ENCODE peak calls at places on chromosome 3, in ten cellular contexts. D is cardiac muscle cell, U is tibial nerve, J is adrenal gland, X is body of pancreas, K is Panc1, T is mucosa of descending colon, C is pancreas, B is MM.1S, F is PC-9. P is an unnamed sample.

GRCh38 chr3:180250172-180250571 is 213.4 kb upstream of the PEX5L start:
- DNase-seq in J (no peak), B (no peak), K (peak), F (no peak), U (no peak), C (no peak), T (no peak), D (no peak), X (no peak), P (no peak)

GRCh38 chr3:2061360-2061759 is 37.3 kb upstream of the CNTN4 start:
- DNase-seq in T (no peak), J (no peak), C (no peak), F (no peak), K (no peak), X (no peak), U (no peak), D (no peak), B (no peak), P (no peak)

GRCh38 chr3:31196881-31197364 is 302.5 kb upstream of the GADL1 start:
- DNase-seq in J (peak), K (no peak), X (peak), U (peak), T (no peak), B (no peak), F (no peak), D (peak), C (no peak), P (no peak)

GRCh38 chr3:64454179-64454578 is 228.9 kb upstream of the PRICKLE2 start:
- DNase-seq in K (no peak), D (no peak), T (no peak), B (no peak), U (no peak), X (no peak), C (no peak), F (no peak), J (no peak), P (no peak)

GRCh38 chr3:48503406-48504050 is 446 bp downstream of the SHISA5 start:
- DNase-seq in T (peak), D (peak), F (peak), X (peak), B (no peak), U (peak), J (peak), K (no peak), C (peak), P (no peak)

GRCh38 chr3:133478624-133479023 is 78.8 kb downstream of the BFSP2 start:
- DNase-seq in F (no peak), T (no peak), K (no peak), C (no peak), D (no peak), U (no peak), X (no peak), J (no peak), B (no peak), P (no peak)

GRCh38 chr3:52518723-52519444 is 14.8 kb downstream of the NT5DC2 start:
- DNase-seq in F (no peak), T (peak), B (no peak), D (no peak), X (no peak), C (no peak), K (no peak), U (no peak), J (no peak), P (no peak)

GRCh38 chr3:115698851-115699535 is 75.7 kb downstream of the GAP43 start:
- DNase-seq in T (no peak), K (no peak), F (no peak), J (no peak), B (no peak), U (no peak), C (no peak), D (no peak), X (no peak), P (no peak)

GRCh38 chr3:12972791-12973702 is 100.2 kb downstream of the IQSEC1 start:
- DNase-seq in C (no peak), U (no peak), B (no peak), F (no peak), X (no peak), K (no peak), J (no peak), T (no peak), D (no peak), P (no peak)

GRCh38 chr3:9193211-9193610 is 56.2 kb downstream of the SRGAP3 start:
- DNase-seq in C (no peak), T (no peak), X (no peak), U (no peak), D (no peak), J (no peak), K (no peak), B (no peak), F (no peak), P (no peak)

GRCh38 chr3:195104340-195104739 is 166.6 kb downstream of the XXYLT1 start:
- DNase-seq in X (peak), U (no peak), F (no peak), J (no peak), C (no peak), T (peak), B (no peak), D (no peak), K (no peak), P (no peak)

GRCh38 chr3:56837196-56837955 is 35.6 kb upstream of the ARHGEF3 start:
- DNase-seq in T (no peak), J (no peak), U (no peak), C (no peak), K (no peak), B (no peak), F (no peak), D (no peak), X (no peak), P (no peak)

GRCh38 chr3:195208183-195208582 is 62.8 kb downstream of the XXYLT1 start:
- DNase-seq in C (peak), K (no peak), X (no peak), B (peak), F (no peak), U (no peak), J (no peak), T (no peak), D (no peak), P (peak)

GRCh38 chr3:189122526-189123205 is 49.1 kb upstream of the TPRG1 start:
- DNase-seq in U (no peak), D (no peak), X (no peak), F (no peak), C (no peak), T (no peak), B (peak), J (no peak), K (no peak), P (no peak)

GRCh38 chr3:38165722-38166387 is 518 bp downstream of the OXSR1 start:
- DNase-seq in T (peak), D (no peak), C (peak), B (no peak), X (peak), F (no peak), J (peak), U (peak), K (no peak), P (peak)

GRCh38 chr3:35505181-35505580 is 134.1 kb upstream of the ARPP21 start:
- DNase-seq in T (no peak), C (no peak), B (no peak), K (no peak), U (no peak), X (no peak), J (no peak), F (no peak), D (peak), P (no peak)

GRCh38 chr3:185208836-185209235 is 45.0 kb downstream of the EHHADH start:
- DNase-seq in J (no peak), U (no peak), C (no peak), T (no peak), B (no peak), F (no peak), K (no peak), X (no peak), D (no peak), P (no peak)

GRCh38 chr3:9818666-9819335 is 8.7 kb downstream of the TTLL3 start:
- DNase-seq in U (no peak), B (no peak), C (no peak), X (no peak), T (no peak), F (no peak), J (no peak), D (no peak), K (no peak), P (no peak)

GRCh38 chr3:27535809-27536392 is 51.7 kb upstream of the SLC4A7 start:
- DNase-seq in U (no peak), B (no peak), D (no peak), K (peak), T (no peak), F (peak), X (no peak), J (no peak), C (no peak), P (no peak)

GRCh38 chr3:148882288-148882687 is 17.2 kb downstream of the CPA3 start:
- DNase-seq in D (no peak), C (peak), T (no peak), K (no peak), X (peak), F (no peak), J (no peak), U (no peak), B (no peak), P (no peak)

GRCh38 chr3:148707596-148708386 is 10.1 kb downstream of the AGTR1 start:
- DNase-seq in T (no peak), C (no peak), X (no peak), F (no peak), D (no peak), U (no peak), J (no peak), B (no peak), K (no peak), P (no peak)

GRCh38 chr3:11558002-11558401 is 85.7 kb downstream of the VGLL4 start:
- DNase-seq in D (no peak), B (no peak), K (no peak), C (no peak), T (peak), X (peak), U (no peak), F (no peak), J (peak), P (no peak)

GRCh38 chr3:41846850-41847249 is 115.1 kb downstream of the ULK4 start:
- DNase-seq in U (no peak), D (no peak), J (no peak), B (peak), C (no peak), T (no peak), X (no peak), F (no peak), K (no peak), P (peak)

GRCh38 chr3:104873331-104873730 is 493.4 kb upstream of the ALCAM start:
- DNase-seq in B (no peak), J (no peak), K (no peak), X (no peak), T (no peak), U (no peak), C (no peak), F (no peak), D (no peak), P (no peak)

GRCh38 chr3:77815467-77815866 is 775.6 kb downstream of the ROBO2 start:
- DNase-seq in D (peak), J (no peak), X (no peak), F (no peak), U (no peak), C (no peak), K (no peak), B (peak), T (no peak), P (no peak)

GRCh38 chr3:51385621-51386091 is 565 bp downstream of the MANF start:
- DNase-seq in B (no peak), T (peak), C (no peak), U (no peak), X (no peak), K (no peak), F (no peak), D (no peak), J (no peak), P (no peak)

DNA sequence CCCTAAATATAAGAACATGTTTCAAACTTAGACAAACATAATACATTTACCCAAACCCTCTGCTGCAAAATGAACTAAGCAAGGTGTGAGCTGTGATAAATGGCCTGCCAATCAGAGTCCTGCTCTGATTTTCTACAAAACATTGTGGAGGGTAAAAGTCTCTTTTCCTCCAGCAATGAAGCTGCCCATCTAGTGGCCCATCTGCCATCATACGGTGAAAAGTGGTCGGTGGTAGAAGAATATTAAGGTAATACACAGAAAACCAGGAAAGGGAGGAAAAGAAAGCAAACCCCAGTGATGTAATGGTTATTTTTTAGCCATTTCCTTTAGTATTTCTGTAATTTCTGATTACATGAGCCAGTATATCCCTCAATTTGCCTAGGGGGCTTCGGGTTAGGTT is 838.1 kb downstream of the TBL1XR1 start:
- DNase-seq in J (no peak), U (no peak), B (no peak), D (no peak), F (no peak), T (no peak), X (no peak), K (no peak), C (no peak), P (no peak)
- TF ChIP-seq CTCF in J (no peak), U (no peak), B (no peak), D (no peak), F (peak), T (no peak), X (no peak), K (no peak), C (no peak), P (no peak)

GRCh38 chr3:140911822-140912221 is 29.8 kb upstream of the SLC25A36 start:
- DNase-seq in F (no peak), X (no peak), B (no peak), D (no peak), K (no peak), T (no peak), C (no peak), J (no peak), U (no peak), P (no peak)

GRCh38 chr3:140906785-140907184 is 34.9 kb upstream of the SLC25A36 start:
- DNase-seq in X (no peak), U (no peak), C (no peak), B (peak), J (no peak), T (no peak), K (no peak), F (no peak), D (no peak), P (peak)

GRCh38 chr3:140914384-140914945 is 27.2 kb upstream of the SLC25A36 start:
- DNase-seq in J (no peak), X (no peak), K (no peak), C (no peak), U (no peak), T (no peak), D (no peak), F (no peak), B (no peak), P (no peak)

GRCh38 chr3:140913728-140914127 is 27.9 kb upstream of the SLC25A36 start:
- DNase-seq in K (no peak), C (no peak), U (no peak), B (no peak), T (no peak), J (no peak), D (no peak), X (no peak), F (no peak), P (no peak)

GRCh38 chr3:140910860-140911259 is 30.8 kb upstream of the SLC25A36 start:
- DNase-seq in C (no peak), J (peak), K (no peak), X (no peak), U (no peak), F (no peak), T (no peak), D (peak), B (no peak), P (no peak)
- TF ChIP-seq CTCF in C (no peak), J (no peak), K (no peak), X (no peak), U (no peak), F (no peak), T (no peak), D (peak), B (no peak), P (no peak)

GRCh38 chr3:167151671-167152070 is 228.4 kb downstream of the ZBBX start:
- DNase-seq in J (no peak), C (no peak), U (no peak), B (peak), D (no peak), T (no peak), F (no peak), K (no peak), X (no peak), P (no peak)
- TF ChIP-seq CTCF in J (no peak), C (no peak), U (no peak), B (peak), D (no peak), T (no peak), F (no peak), K (no peak), X (no peak), P (no peak)

GRCh38 chr3:168273917-168274316 is 178.2 kb upstream of the GOLIM4 start:
- DNase-seq in K (no peak), J (no peak), D (no peak), B (peak), X (no peak), U (no peak), C (no peak), F (no peak), T (no peak), P (peak)
- TF ChIP-seq CTCF in K (no peak), J (no peak), D (no peak), B (peak), X (no peak), U (no peak), C (no peak), F (no peak), T (no peak), P (no peak)

GRCh38 chr3:45208587-45208986 is 17.5 kb downstream of the TMEM158 start:
- DNase-seq in X (no peak), F (no peak), U (no peak), K (no peak), J (no peak), C (no peak), D (no peak), B (no peak), T (no peak), P (no peak)
- TF ChIP-seq CTCF in X (no peak), F (no peak), U (no peak), K (no peak), J (no peak), C (no peak), D (no peak), B (no peak), T (no peak), P (no peak)

GRCh38 chr3:120682095-120682681 is at the start of gene HGD:
- DNase-seq in K (no peak), U (no peak), X (peak), F (no peak), J (no peak), B (no peak), C (peak), D (no peak), T (no peak), P (no peak)

GRCh38 chr3:120683213-120683612 is 1.2 kb upstream of the HGD start:
- DNase-seq in D (no peak), X (peak), U (no peak), T (no peak), C (peak), F (no peak), B (no peak), K (no peak), J (no peak), P (no peak)

GRCh38 chr3:120681018-120681417 is 1.0 kb downstream of the HGD start:
- DNase-seq in K (no peak), B (no peak), T (no peak), U (no peak), D (no peak), F (no peak), J (no peak), X (no peak), C (no peak), P (no peak)

GRCh38 chr3:120680193-120680894 is 1.7 kb downstream of the HGD start:
- DNase-seq in D (no peak), T (no peak), X (no peak), U (no peak), J (no peak), C (no peak), F (no peak), B (no peak), K (no peak), P (no peak)

GRCh38 chr3:120681506-120682038 is 467 bp downstream of the HGD start:
- DNase-seq in J (no peak), D (no peak), U (no peak), K (no peak), C (no peak), T (no peak), B (no peak), F (no peak), X (no peak), P (no peak)
- TF ChIP-seq CTCF in J (no peak), D (no peak), U (no peak), K (no peak), C (no peak), T (no peak), B (no peak), F (no peak), X (no peak), P (no peak)

DNA sequence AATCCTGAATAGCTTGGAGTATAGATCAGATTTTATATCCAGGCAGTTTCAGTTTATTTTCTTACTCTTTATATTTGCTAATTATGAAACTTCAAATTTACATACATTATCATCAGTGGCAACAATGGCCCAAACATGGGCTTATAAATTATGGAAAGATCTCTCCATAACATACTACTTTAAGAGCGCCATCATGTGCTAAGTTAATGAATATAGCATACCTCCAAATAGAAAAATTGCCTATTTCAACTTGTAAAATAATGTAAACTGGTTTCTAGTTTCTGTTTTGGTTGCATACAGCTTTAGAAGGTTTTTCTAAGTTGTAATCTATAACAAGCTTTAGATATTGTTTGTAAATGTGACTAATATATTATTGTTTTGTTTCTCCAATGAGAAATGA is 531.3 kb upstream of the UBE2E2 start:
- DNase-seq in U (no peak), B (no peak), C (no peak), K (no peak), F (no peak), D (no peak), X (no peak), T (no peak), J (no peak), P (no peak)
- TF ChIP-seq CTCF in U (no peak), B (no peak), C (no peak), K (no peak), F (no peak), D (no peak), X (no peak), T (no peak), J (no peak), P (no peak)

DNA sequence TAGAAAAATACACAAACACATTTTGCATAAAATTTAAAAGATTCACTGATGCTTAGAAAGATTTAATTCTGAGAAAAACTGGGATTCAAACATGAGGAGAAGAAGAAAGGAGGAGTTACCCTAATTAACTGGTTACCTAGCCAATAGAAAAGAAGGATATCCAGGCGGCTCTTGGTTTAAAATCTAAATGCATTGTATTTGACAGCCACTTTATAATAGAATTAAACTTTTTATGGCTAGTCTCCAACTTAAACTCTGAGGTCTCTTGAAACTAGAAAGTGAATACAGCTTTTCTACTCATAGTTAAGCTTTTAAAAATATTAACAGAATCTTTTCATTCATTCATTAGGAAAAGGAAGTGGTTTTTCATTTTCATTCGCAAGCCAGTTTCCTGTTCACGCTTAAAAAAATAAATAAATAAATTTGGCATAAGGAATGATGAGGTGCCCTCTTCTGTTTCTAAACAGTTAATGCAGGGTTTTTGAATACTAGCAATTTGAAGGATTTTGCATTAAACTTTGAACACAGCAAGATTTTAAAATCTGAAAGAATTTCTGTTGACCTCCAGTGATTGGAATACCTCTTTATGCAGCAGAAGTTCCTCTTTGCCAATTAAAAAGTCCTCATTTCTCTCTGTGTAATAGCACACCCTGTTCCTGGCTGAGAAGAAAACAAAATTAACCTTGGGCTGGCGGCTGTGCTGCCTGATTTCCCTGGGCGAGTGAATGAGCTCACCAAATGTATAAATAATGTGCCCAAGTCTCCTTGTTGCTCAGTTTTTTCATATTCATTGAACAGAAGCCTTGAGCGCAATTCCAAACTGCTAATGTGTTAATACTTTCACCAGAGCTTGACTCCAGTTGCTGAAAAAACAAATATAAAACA is 105.1 kb downstream of the ZMAT3 start:
- DNase-seq in B (peak), J (no peak), X (peak), D (peak), U (peak), T (no peak), K (peak), F (no peak), C (no peak), P (no peak)
- TF ChIP-seq CTCF in B (peak), J (peak), X (peak), D (peak), U (peak), T (no peak), K (peak), F (peak), C (peak), P (peak)